ENCODE peak calls at places on chromosome 11, in five cellular contexts. One of them, this sample, is unnamed.

GRCh38 chr11:61138940-61139339 is 22.3 kb downstream of the VPS37C start:
- DNase-seq in GM13977: no peak
- DNase-seq in sciatic nerve: no peak
- DNase-seq in amniotic stem cell: no peak
- DNase-seq in activated effector memory CD4-positive, alpha-beta T cell treated with anti-CD3 and anti-CD28 coated beads, Interleukin-2, amount 50 U/mL, for 16 hours: no peak
- DNase-seq in this sample: no peak

GRCh38 chr11:132367293-132367692 is 996.9 kb downstream of the NTM start:
- DNase-seq in activated effector memory CD4-positive, alpha-beta T cell treated with anti-CD3 and anti-CD28 coated beads, Interleukin-2, amount 50 U/mL, for 16 hours: no peak
- DNase-seq in sciatic nerve: no peak
- DNase-seq in GM13977: no peak
- DNase-seq in amniotic stem cell: no peak
- DNase-seq in this sample: no peak

GRCh38 chr11:17528181-17528691 is 16.0 kb downstream of the USH1C start:
- DNase-seq in activated effector memory CD4-positive, alpha-beta T cell treated with anti-CD3 and anti-CD28 coated beads, Interleukin-2, amount 50 U/mL, for 16 hours: peak; percentile 75
- DNase-seq in amniotic stem cell: no peak
- DNase-seq in GM13977: peak; percentile 82
- DNase-seq in sciatic nerve: peak; percentile 71
- DNase-seq in this sample: no peak

GRCh38 chr11:47412152-47412746 is 3.9 kb downstream of the SLC39A13 start:
- DNase-seq in GM13977: peak; percentile 76
- DNase-seq in sciatic nerve: no peak
- DNase-seq in amniotic stem cell: no peak
- DNase-seq in activated effector memory CD4-positive, alpha-beta T cell treated with anti-CD3 and anti-CD28 coated beads, Interleukin-2, amount 50 U/mL, for 16 hours: peak; percentile 86
- DNase-seq in this sample: no peak

GRCh38 chr11:91926967-91927366 is 297.7 kb upstream of the FAT3 start:
- DNase-seq in activated effector memory CD4-positive, alpha-beta T cell treated with anti-CD3 and anti-CD28 coated beads, Interleukin-2, amount 50 U/mL, for 16 hours: no peak
- DNase-seq in GM13977: no peak
- DNase-seq in sciatic nerve: peak; percentile 57
- DNase-seq in amniotic stem cell: no peak
- DNase-seq in this sample: no peak

GRCh38 chr11:80724366-80724765 is 1283.5 kb upstream of the TENM4 start:
- DNase-seq in amniotic stem cell: no peak
- DNase-seq in sciatic nerve: no peak
- DNase-seq in activated effector memory CD4-positive, alpha-beta T cell treated with anti-CD3 and anti-CD28 coated beads, Interleukin-2, amount 50 U/mL, for 16 hours: no peak
- DNase-seq in GM13977: no peak
- DNase-seq in this sample: no peak

GRCh38 chr11:32817181-32817842 is 12.4 kb upstream of the PRRG4 start:
- DNase-seq in amniotic stem cell: no peak
- DNase-seq in sciatic nerve: no peak
- DNase-seq in activated effector memory CD4-positive, alpha-beta T cell treated with anti-CD3 and anti-CD28 coated beads, Interleukin-2, amount 50 U/mL, for 16 hours: no peak
- DNase-seq in GM13977: no peak
- DNase-seq in this sample: no peak

GRCh38 chr11:61307354-61307753 is 12.2 kb upstream of the VWCE start:
- DNase-seq in activated effector memory CD4-positive, alpha-beta T cell treated with anti-CD3 and anti-CD28 coated beads, Interleukin-2, amount 50 U/mL, for 16 hours: no peak
- DNase-seq in amniotic stem cell: no peak
- DNase-seq in sciatic nerve: no peak
- DNase-seq in GM13977: no peak
- DNase-seq in this sample: no peak

GRCh38 chr11:35559949-35560348 is 34.5 kb upstream of the PAMR1 start:
- DNase-seq in GM13977: no peak
- DNase-seq in activated effector memory CD4-positive, alpha-beta T cell treated with anti-CD3 and anti-CD28 coated beads, Interleukin-2, amount 50 U/mL, for 16 hours: no peak
- DNase-seq in sciatic nerve: no peak
- DNase-seq in amniotic stem cell: no peak
- DNase-seq in this sample: no peak

GRCh38 chr11:120303004-120303637 is 22.0 kb upstream of the TLCD5 start:
- DNase-seq in GM13977: peak; percentile 74
- DNase-seq in sciatic nerve: peak; percentile 72
- DNase-seq in activated effector memory CD4-positive, alpha-beta T cell treated with anti-CD3 and anti-CD28 coated beads, Interleukin-2, amount 50 U/mL, for 16 hours: peak; percentile 76
- DNase-seq in amniotic stem cell: peak; percentile 25
- DNase-seq in this sample: peak; percentile 55

GRCh38 chr11:127339376-127339775 is 338.8 kb upstream of the KIRREL3 start:
- DNase-seq in GM13977: no peak
- DNase-seq in amniotic stem cell: no peak
- DNase-seq in sciatic nerve: no peak
- DNase-seq in activated effector memory CD4-positive, alpha-beta T cell treated with anti-CD3 and anti-CD28 coated beads, Interleukin-2, amount 50 U/mL, for 16 hours: no peak
- DNase-seq in this sample: no peak

GRCh38 chr11:67463680-67464410 is 5.2 kb downstream of the TMEM134 start:
- DNase-seq in amniotic stem cell: no peak
- DNase-seq in activated effector memory CD4-positive, alpha-beta T cell treated with anti-CD3 and anti-CD28 coated beads, Interleukin-2, amount 50 U/mL, for 16 hours: no peak
- DNase-seq in GM13977: no peak
- DNase-seq in sciatic nerve: peak; percentile 84
- DNase-seq in this sample: no peak

GRCh38 chr11:75831915-75832502 is 17.0 kb downstream of the UVRAG start:
- DNase-seq in amniotic stem cell: no peak
- DNase-seq in activated effector memory CD4-positive, alpha-beta T cell treated with anti-CD3 and anti-CD28 coated beads, Interleukin-2, amount 50 U/mL, for 16 hours: no peak
- DNase-seq in GM13977: no peak
- DNase-seq in sciatic nerve: no peak
- DNase-seq in this sample: no peak

This sample was measured in AG04450.